ENCODE peak calls at places on chromosome 1, in four cellular contexts. A is fibroblast of mammary gland, K is AG08396, T is T-cell. P is an unnamed sample.

GRCh38 chr1:21861602-21862429 is 49.8 kb downstream of the LDLRAD2 start:
- DNase-seq in T (no peak), A (peak; percentile 76), K (peak; percentile 77), P (peak; percentile 98)

GRCh38 chr1:226608699-226609505 is 60.3 kb downstream of the STUM start:
- DNase-seq in K (peak; percentile 72), T (peak; percentile 65), A (peak; percentile 71), P (peak; percentile 92)

GRCh38 chr1:223873044-223873443 is 27.3 kb upstream of the TP53BP2 start:
- DNase-seq in A (no peak), T (no peak), K (no peak), P (no peak)

GRCh38 chr1:65792671-65793358 is at the start of gene PDE4B:
- DNase-seq in A (peak; percentile 21), K (peak; percentile 66), T (no peak), P (peak; percentile 91)

GRCh38 chr1:99004270-99005141 is at the start of gene PLPPR5:
- DNase-seq in T (peak; percentile 7), K (peak; percentile 40), A (peak; percentile 25), P (peak; percentile 81)

GRCh38 chr1:159712080-159712479 is 2.3 kb downstream of the CRP start:
- DNase-seq in A (no peak), T (no peak), K (no peak), P (no peak)

GRCh38 chr1:194167956-194168355 is 981.5 kb upstream of the B3GALT2 start:
- DNase-seq in T (no peak), A (no peak), K (no peak), P (no peak)

GRCh38 chr1:168799918-168800605 is 71.1 kb upstream of the DPT start:
- DNase-seq in T (no peak), K (no peak), A (no peak), P (no peak)

GRCh38 chr1:22500476-22500875 is 48.8 kb downstream of the ZBTB40 start:
- DNase-seq in K (peak; percentile 20), T (no peak), A (peak; percentile 46), P (no peak)

GRCh38 chr1:230200276-230200675 is 133.2 kb downstream of the GALNT2 start:
- DNase-seq in K (no peak), T (no peak), A (no peak), P (no peak)

GRCh38 chr1:183150445-183150844 is 35.6 kb upstream of the LAMC2 start:
- DNase-seq in K (no peak), A (no peak), T (no peak), P (no peak)

GRCh38 chr1:43452789-43453441 is 816 bp downstream of the HYI start:
- DNase-seq in T (no peak), A (peak; percentile 60), K (peak; percentile 60), P (peak; percentile 92)

GRCh38 chr1:246651012-246651411 is 73.2 kb upstream of the SCCPDH start:
- DNase-seq in T (no peak), A (no peak), K (no peak), P (no peak)

GRCh38 chr1:101128211-101128727 is 102.7 kb upstream of the DPH5 start:
- DNase-seq in K (no peak), A (no peak), T (peak; percentile 26), P (no peak)

GRCh38 chr1:155052412-155053400 is 1.6 kb downstream of the ADAM15 start:
- DNase-seq in T (no peak), A (no peak), K (no peak), P (no peak)

GRCh38 chr1:192579319-192579738 is 3.8 kb downstream of the RGS1 start:
- DNase-seq in A (peak; percentile 85), K (no peak), T (no peak), P (no peak)

GRCh38 chr1:108200627-108201106 is 524 bp upstream of the SLC25A24 start:
- DNase-seq in K (peak; percentile 75), A (peak; percentile 84), T (peak; percentile 22), P (peak; percentile 93)

GRCh38 chr1:32993215-32993566 is 28.6 kb upstream of the RNF19B start:
- DNase-seq in T (no peak), A (no peak), K (no peak), P (no peak)

GRCh38 chr1:183879477-183879876 is 74.6 kb downstream of the RGL1 start:
- DNase-seq in A (peak; percentile 52), K (no peak), T (no peak), P (no peak)

GRCh38 chr1:65231718-65232330 is 77.5 kb upstream of the DNAJC6 start:
- DNase-seq in K (no peak), T (no peak), A (no peak), P (no peak)

GRCh38 chr1:241181471-241181870 is 175.5 kb downstream of the RGS7 start:
- DNase-seq in A (no peak), T (no peak), K (no peak), P (no peak)

GRCh38 chr1:68758666-68759209 is 261.9 kb upstream of the DEPDC1 start:
- DNase-seq in T (no peak), K (no peak), A (no peak), P (no peak)

GRCh38 chr1:54950361-54951163 is 29.9 kb upstream of the TMEM61 start:
- DNase-seq in T (peak; percentile 26), A (peak; percentile 90), K (peak; percentile 69), P (peak; percentile 89)

GRCh38 chr1:102045752-102046151 is 49.0 kb upstream of the OLFM3 start:
- DNase-seq in T (no peak), K (no peak), A (no peak), P (no peak)

GRCh38 chr1:91600431-91601330 is 100.0 kb downstream of the CDC7 start:
- DNase-seq in K (no peak), T (no peak), A (no peak), P (no peak)

GRCh38 chr1:115929846-115930245 is 46.5 kb upstream of the SLC22A15 start:
- DNase-seq in A (peak; percentile 96), T (no peak), K (peak; percentile 38), P (no peak)

GRCh38 chr1:207938016-207938415 is 27.1 kb upstream of the CD34 start:
- DNase-seq in K (no peak), T (no peak), A (peak; percentile 16), P (peak; percentile 80)

GRCh38 chr1:32989160-32989894 is 24.7 kb upstream of the RNF19B start:
- DNase-seq in K (peak; percentile 81), T (no peak), A (peak; percentile 99), P (peak; percentile 91)

GRCh38 chr1:38047603-38048146 is 1.1 kb upstream of the POU3F1 start:
- DNase-seq in A (peak; percentile 26), K (peak; percentile 69), T (no peak), P (peak; percentile 97)

P was measured in osteoblast.